ENCODE peak calls at places on chromosomes 11 and 22, in six cellular contexts. Z is IMR-90, J is HL-60, Q is B cell, B is EH, D is foreskin fibroblast. Y is an unnamed sample.

GRCh38 chr11:111574373-111575230 is 27.6 kb upstream of the SIK2 start:
- DNase-seq in B (peak; percentile 37), J (no peak), Q (no peak), D (no peak), Z (no peak), Y (no peak)

GRCh38 chr11:14894657-14895598 is 2.9 kb upstream of the CYP2R1 start:
- DNase-seq in J (peak; percentile 93), Z (peak; percentile 52), D (peak; percentile 90), Q (no peak), B (peak; percentile 46), Y (peak; percentile 90)

GRCh38 chr11:112277937-112278336 is 17.3 kb upstream of the PLET1 start:
- DNase-seq in Q (no peak), D (peak; percentile 36), Z (peak; percentile 34), J (no peak), B (peak; percentile 70), Y (no peak)

GRCh38 chr11:102807921-102808320 is 10.0 kb upstream of the MMP1 start:
- DNase-seq in Q (no peak), D (no peak), B (peak; percentile 36), J (no peak), Z (peak; percentile 19), Y (peak; percentile 2)

GRCh38 chr11:97557399-97557798 is 1167.6 kb downstream of the JRKL start:
- DNase-seq in D (no peak), B (no peak), Z (no peak), J (no peak), Q (no peak), Y (no peak)

GRCh38 chr22:31089101-31090100 is 8.3 kb downstream of the SMTN start:
- DNase-seq in D (peak; percentile 74), Q (peak; percentile 69), Z (no peak), J (peak; percentile 46), B (peak; percentile 51), Y (no peak)

GRCh38 chr22:42799462-42800405 is 57.3 kb downstream of the ARFGAP3 start:
- DNase-seq in B (peak; percentile 30), J (no peak), D (no peak), Q (no peak), Z (no peak), Y (no peak)

GRCh38 chr11:61413496-61413895 is 16.3 kb downstream of the CPSF7 start:
- DNase-seq in D (peak; percentile 23), J (no peak), Z (peak; percentile 41), Q (no peak), B (peak; percentile 21), Y (no peak)

GRCh38 chr22:22431271-22432220 is 77.0 kb downstream of the ZNF280B start:
- DNase-seq in D (peak; percentile 75), Z (peak; percentile 34), Q (peak; percentile 72), B (peak; percentile 60), J (peak; percentile 63), Y (peak; percentile 28)

GRCh38 chr11:1749787-1750351 is 526 bp downstream of the IFITM10 start:
- DNase-seq in B (peak; percentile 79), J (no peak), Q (peak; percentile 49), D (peak; percentile 92), Z (peak; percentile 78), Y (peak; percentile 32)

GRCh38 chr11:72012897-72013721 is 14.4 kb downstream of the IL18BP start:
- DNase-seq in J (no peak), Q (no peak), B (peak; percentile 63), D (no peak), Z (peak; percentile 17), Y (peak; percentile 93)

GRCh38 chr11:122668562-122669090 is 13.1 kb downstream of the UBASH3B start:
- DNase-seq in Q (no peak), B (peak; percentile 93), J (no peak), D (peak; percentile 87), Z (peak; percentile 98), Y (no peak)

GRCh38 chr11:105357764-105358163 is 218.2 kb upstream of the CARD18 start:
- DNase-seq in J (no peak), B (peak; percentile 52), Q (no peak), D (no peak), Z (peak; percentile 75), Y (no peak)

GRCh38 chr11:3989251-3989650 is 105.3 kb upstream of the RRM1 start:
- DNase-seq in Z (no peak), Q (no peak), D (no peak), J (no peak), B (no peak), Y (no peak)

GRCh38 chr11:129278586-129279319 is 86.6 kb upstream of the ARHGAP32 start:
- DNase-seq in J (no peak), Q (no peak), B (peak; percentile 38), D (peak; percentile 68), Z (no peak), Y (no peak)

GRCh38 chr11:104060004-104060403 is 23.6 kb downstream of the DDI1 start:
- DNase-seq in J (no peak), B (no peak), Q (no peak), Z (peak; percentile 10), D (no peak), Y (no peak)

GRCh38 chr11:123173040-123173855 is 21.8 kb downstream of the CLMP start:
- DNase-seq in Q (no peak), D (peak; percentile 96), Z (peak; percentile 100), J (no peak), B (peak; percentile 99), Y (peak; percentile 84)

GRCh38 chr22:39567135-39567946 is 3.2 kb upstream of the CACNA1I start:
- DNase-seq in Q (no peak), B (no peak), Z (no peak), D (no peak), J (no peak), Y (no peak)

GRCh38 chr11:3163241-3163981 is 1.7 kb downstream of the OSBPL5 start:
- DNase-seq in Q (no peak), J (peak; percentile 52), D (peak; percentile 36), B (peak; percentile 32), Z (no peak), Y (no peak)

GRCh38 chr11:15707971-15708370 is 593.2 kb downstream of the INSC start:
- DNase-seq in Z (peak; percentile 84), B (peak; percentile 78), Q (no peak), D (peak; percentile 16), J (no peak), Y (peak; percentile 63)

GRCh38 chr11:107018274-107018901 is at the start of gene GUCY1A2:
- DNase-seq in J (no peak), Z (no peak), D (peak; percentile 41), Q (peak; percentile 18), B (peak; percentile 23), Y (no peak)

GRCh38 chr11:59680287-59681154 is 11.7 kb upstream of the PATL1 start:
- DNase-seq in Z (peak; percentile 83), B (peak; percentile 81), Q (peak; percentile 37), D (peak; percentile 92), J (peak; percentile 80), Y (peak; percentile 75)

GRCh38 chr11:74171630-74172465 is 759 bp downstream of the PPME1 start:
- DNase-seq in D (peak; percentile 20), J (no peak), Q (no peak), B (peak; percentile 32), Z (no peak), Y (no peak)

GRCh38 chr11:47099213-47099917 is 77.3 kb downstream of the ARFGAP2 start:
- DNase-seq in D (peak; percentile 65), J (no peak), Z (peak; percentile 47), B (peak; percentile 33), Q (no peak), Y (no peak)

GRCh38 chr22:49247194-49247924 is 580.3 kb downstream of the BRD1 start:
- DNase-seq in D (no peak), Z (no peak), Q (no peak), J (no peak), B (no peak), Y (no peak)

GRCh38 chr22:31881198-31881597 is 63.1 kb upstream of the YWHAH start:
- DNase-seq in D (no peak), J (no peak), B (no peak), Z (no peak), Q (no peak), Y (no peak)

GRCh38 chr11:120880791-120881190 is 143.1 kb upstream of the TBCEL start:
- DNase-seq in Z (no peak), J (no peak), D (no peak), B (no peak), Q (no peak), Y (no peak)

GRCh38 chr11:80958414-80958813 is 1517.6 kb upstream of the TENM4 start:
- DNase-seq in B (no peak), Z (peak; percentile 1), Q (no peak), D (peak; percentile 58), J (no peak), Y (peak; percentile 91)

GRCh38 chr22:45993143-45993692 is 16.3 kb upstream of the WNT7B start:
- DNase-seq in J (no peak), Q (no peak), D (no peak), B (no peak), Z (no peak), Y (no peak)

GRCh38 chr11:69333906-69334305 is 40.0 kb downstream of the MYEOV start:
- DNase-seq in B (no peak), Q (no peak), D (no peak), Z (peak; percentile 34), J (no peak), Y (no peak)

GRCh38 chr11:15308840-15309239 is 194.1 kb downstream of the INSC start:
- DNase-seq in Z (no peak), Q (no peak), B (no peak), J (no peak), D (no peak), Y (no peak)

GRCh38 chr22:30733081-30733680 is 38.5 kb downstream of the OSBP2 start:
- DNase-seq in B (peak; percentile 71), Z (peak; percentile 75), J (peak; percentile 25), Q (no peak), D (peak; percentile 74), Y (no peak)

GRCh38 chr11:73175551-73176144 is 33.5 kb upstream of the FCHSD2 start:
- DNase-seq in Z (no peak), D (no peak), Q (no peak), J (no peak), B (peak; percentile 42), Y (no peak)

Y was measured in fibroblast of the conjunctiva.